ENCODE peak calls at places on chromosomes 11 and 22, in five cellular contexts. One of them, this sample, is unnamed.

GRCh38 chr11:555500-556174 is 4.9 kb downstream of the LMNTD2 start:
- DNase-seq in PC-3: no peak
- DNase-seq in T-helper 2 cell: peak; percentile 33
- DNase-seq in smooth muscle cell of the brain vasculature: no peak
- DNase-seq in NCI-H2029: no peak
- DNase-seq in this sample: no peak

GRCh38 chr11:94400839-94401772 is at the start of gene GPR83:
- DNase-seq in PC-3: no peak
- DNase-seq in T-helper 2 cell: no peak
- DNase-seq in smooth muscle cell of the brain vasculature: no peak
- DNase-seq in NCI-H2029: no peak
- DNase-seq in this sample: no peak

GRCh38 chr11:66126808-66127555 is 56.9 kb downstream of the PACS1 start:
- DNase-seq in NCI-H2029: peak; percentile 53
- DNase-seq in smooth muscle cell of the brain vasculature: no peak
- DNase-seq in T-helper 2 cell: peak; percentile 42
- DNase-seq in PC-3: no peak
- DNase-seq in this sample: peak; percentile 70

GRCh38 chr11:66176650-66177049 is 91.8 kb upstream of the RAB1B start:
- DNase-seq in smooth muscle cell of the brain vasculature: no peak
- DNase-seq in T-helper 2 cell: no peak
- DNase-seq in PC-3: peak; percentile 60
- DNase-seq in NCI-H2029: no peak
- DNase-seq in this sample: no peak

GRCh38 chr11:77188323-77188911 is 60.4 kb downstream of the MYO7A start:
- DNase-seq in NCI-H2029: peak; percentile 83
- DNase-seq in T-helper 2 cell: peak; percentile 47
- DNase-seq in PC-3: peak; percentile 88
- DNase-seq in smooth muscle cell of the brain vasculature: peak; percentile 66
- DNase-seq in this sample: peak; percentile 37

GRCh38 chr11:113270080-113270479 is 44.3 kb upstream of the TTC12 start:
- DNase-seq in smooth muscle cell of the brain vasculature: no peak
- DNase-seq in PC-3: no peak
- DNase-seq in T-helper 2 cell: no peak
- DNase-seq in NCI-H2029: peak; percentile 67
- DNase-seq in this sample: no peak

GRCh38 chr11:60265373-60266214 is 14.9 kb upstream of the MS4A4A start:
- DNase-seq in T-helper 2 cell: no peak
- DNase-seq in NCI-H2029: peak; percentile 27
- DNase-seq in PC-3: peak; percentile 85
- DNase-seq in smooth muscle cell of the brain vasculature: no peak
- DNase-seq in this sample: no peak

GRCh38 chr11:111843659-111844058 is 27.7 kb downstream of the ALG9 start:
- DNase-seq in T-helper 2 cell: no peak
- DNase-seq in smooth muscle cell of the brain vasculature: no peak
- DNase-seq in PC-3: no peak
- DNase-seq in NCI-H2029: no peak
- DNase-seq in this sample: no peak

GRCh38 chr22:31816750-31817149 is 62.9 kb downstream of the DEPDC5 start:
- DNase-seq in PC-3: no peak
- DNase-seq in T-helper 2 cell: no peak
- DNase-seq in smooth muscle cell of the brain vasculature: no peak
- DNase-seq in NCI-H2029: no peak
- DNase-seq in this sample: no peak

GRCh38 chr22:23109441-23109978 is 32.3 kb downstream of the RSPH14 start:
- DNase-seq in T-helper 2 cell: no peak
- DNase-seq in NCI-H2029: no peak
- DNase-seq in smooth muscle cell of the brain vasculature: no peak
- DNase-seq in PC-3: no peak
- DNase-seq in this sample: no peak

GRCh38 chr22:29209624-29209929 is 3.9 kb downstream of the EMID1 start:
- DNase-seq in smooth muscle cell of the brain vasculature: no peak
- DNase-seq in T-helper 2 cell: no peak
- DNase-seq in PC-3: peak; percentile 20
- DNase-seq in NCI-H2029: no peak
- DNase-seq in this sample: no peak

GRCh38 chr11:106585061-106585460 is 433.2 kb downstream of the GUCY1A2 start:
- DNase-seq in T-helper 2 cell: no peak
- DNase-seq in PC-3: peak; percentile 77
- DNase-seq in NCI-H2029: no peak
- DNase-seq in smooth muscle cell of the brain vasculature: peak; percentile 4
- DNase-seq in this sample: no peak

GRCh38 chr11:126712017-126712625 is 288.4 kb downstream of the KIRREL3 start:
- DNase-seq in smooth muscle cell of the brain vasculature: no peak
- DNase-seq in T-helper 2 cell: no peak
- DNase-seq in PC-3: no peak
- DNase-seq in NCI-H2029: no peak
- DNase-seq in this sample: no peak

GRCh38 chr11:69337211-69337721 is 43.3 kb downstream of the MYEOV start:
- DNase-seq in NCI-H2029: no peak
- DNase-seq in PC-3: peak; percentile 71
- DNase-seq in smooth muscle cell of the brain vasculature: no peak
- DNase-seq in T-helper 2 cell: no peak
- DNase-seq in this sample: no peak

GRCh38 chr11:9660886-9661285 is 3.0 kb upstream of the SWAP70 start:
- DNase-seq in T-helper 2 cell: no peak
- DNase-seq in NCI-H2029: peak; percentile 76
- DNase-seq in smooth muscle cell of the brain vasculature: no peak
- DNase-seq in PC-3: peak; percentile 61
- DNase-seq in this sample: no peak